ENCODE peak calls at places on chromosomes 2 and 18, in seven cellular contexts. Y is cardiac fibroblast, A is HFF-Myc, V is GM23338, S is foreskin fibroblast, D is fibroblast of mammary gland, K is AG09309. G is an unnamed sample.

GRCh38 chr18:55452123-55452611 is 135.8 kb downstream of the TCF4 start:
- DNase-seq in Y (peak), A (no peak), V (no peak), S (no peak), D (peak), K (no peak), G (peak)

GRCh38 chr2:182522428-182522896 is 95.6 kb upstream of the PDE1A start:
- DNase-seq in Y (no peak), A (no peak), V (no peak), S (peak), D (peak), K (peak), G (no peak)

GRCh38 chr18:35155403-35156117 is 85.3 kb upstream of the ZNF397 start:
- DNase-seq in Y (no peak), A (no peak), V (peak), S (no peak), D (peak), K (no peak), G (no peak)

GRCh38 chr2:112242384-112242783 is 12.5 kb downstream of the ZC3H8 start:
- DNase-seq in Y (no peak), A (no peak), V (no peak), S (no peak), D (no peak), K (no peak), G (no peak)

GRCh38 chr2:47488870-47489584 is 86.1 kb downstream of the MSH2 start:
- DNase-seq in Y (peak), A (peak), V (peak), S (peak), D (peak), K (peak), G (peak)

GRCh38 chr2:43542285-43542933 is 53.4 kb downstream of the THADA start:
- DNase-seq in Y (peak), A (no peak), V (peak), S (peak), D (peak), K (peak), G (no peak)

GRCh38 chr2:113863166-113863565 is 26.7 kb upstream of the ACTR3 start:
- DNase-seq in Y (no peak), A (no peak), V (no peak), S (no peak), D (no peak), K (no peak), G (no peak)

GRCh38 chr18:58303363-58303762 is 259.3 kb downstream of the NEDD4L start:
- DNase-seq in Y (peak), A (no peak), V (no peak), S (no peak), D (no peak), K (no peak), G (no peak)

GRCh38 chr2:85326406-85326945 is 1.3 kb downstream of the TGOLN2 start:
- DNase-seq in Y (peak), A (no peak), V (no peak), S (no peak), D (peak), K (no peak), G (no peak)

GRCh38 chr18:30687501-30687900 is 355.0 kb downstream of the DSC3 start:
- DNase-seq in Y (no peak), A (no peak), V (no peak), S (no peak), D (no peak), K (no peak), G (no peak)

GRCh38 chr2:201761101-201761500 is 19.6 kb downstream of the ALS2 start:
- DNase-seq in Y (no peak), A (no peak), V (no peak), S (no peak), D (no peak), K (no peak), G (no peak)

GRCh38 chr2:233101826-233102225 is 41.7 kb downstream of the INPP5D start:
- DNase-seq in Y (no peak), A (no peak), V (no peak), S (no peak), D (no peak), K (no peak), G (no peak)

GRCh38 chr2:121686218-121686617 is 37.0 kb upstream of the CLASP1 start:
- DNase-seq in Y (no peak), A (no peak), V (no peak), S (no peak), D (no peak), K (no peak), G (no peak)

GRCh38 chr18:48084041-48084757 is 153.7 kb upstream of the SMAD2 start:
- DNase-seq in Y (no peak), A (no peak), V (no peak), S (no peak), D (no peak), K (no peak), G (no peak)

GRCh38 chr2:167017021-167017420 is 128.7 kb downstream of the XIRP2 start:
- DNase-seq in Y (no peak), A (no peak), V (no peak), S (no peak), D (no peak), K (no peak), G (no peak)

GRCh38 chr2:124248366-124248765 is 223.3 kb downstream of the CNTNAP5 start:
- DNase-seq in Y (no peak), A (no peak), V (no peak), S (no peak), D (no peak), K (no peak), G (no peak)

GRCh38 chr2:98313512-98314250 is 32.6 kb upstream of the CNGA3 start:
- DNase-seq in Y (no peak), A (no peak), V (no peak), S (no peak), D (no peak), K (no peak), G (no peak)

GRCh38 chr2:100413586-100413985 is 3.9 kb downstream of the CHST10 start:
- DNase-seq in Y (no peak), A (no peak), V (peak), S (no peak), D (no peak), K (no peak), G (no peak)

GRCh38 chr2:234687718-234688475 is 191.0 kb upstream of the ARL4C start:
- DNase-seq in Y (no peak), A (no peak), V (no peak), S (no peak), D (no peak), K (no peak), G (no peak)
- H3K4me3 ChIP-seq in Y (no peak), A (no peak), V (no peak), S (no peak), D (no peak), K (no peak), G (no peak)

DNA sequence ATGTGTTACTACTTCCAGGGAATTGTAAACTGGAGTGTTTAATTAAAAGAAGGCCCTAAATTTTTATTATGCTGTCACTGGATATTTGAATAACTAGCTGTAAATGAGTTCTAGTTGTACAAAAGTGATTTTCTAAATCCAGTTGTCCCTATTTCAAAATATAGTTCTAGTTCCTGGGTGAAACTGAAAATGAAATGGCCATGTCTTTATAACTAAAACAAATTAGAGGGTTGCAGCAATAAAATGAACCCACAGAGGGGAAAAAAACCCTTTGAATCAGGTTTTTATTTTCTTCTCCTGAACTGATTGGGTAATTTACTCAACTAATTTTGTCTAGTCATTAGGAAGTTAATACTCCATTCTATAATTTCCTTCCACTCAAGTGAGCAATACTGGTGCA is 55.6 kb upstream of the MAP4K3 start:
- DNase-seq in Y (no peak), A (no peak), V (no peak), S (no peak), D (no peak), K (no peak), G (no peak)
- H3K4me3 ChIP-seq in Y (no peak), A (no peak), V (no peak), S (no peak), D (no peak), K (no peak), G (no peak)

DNA sequence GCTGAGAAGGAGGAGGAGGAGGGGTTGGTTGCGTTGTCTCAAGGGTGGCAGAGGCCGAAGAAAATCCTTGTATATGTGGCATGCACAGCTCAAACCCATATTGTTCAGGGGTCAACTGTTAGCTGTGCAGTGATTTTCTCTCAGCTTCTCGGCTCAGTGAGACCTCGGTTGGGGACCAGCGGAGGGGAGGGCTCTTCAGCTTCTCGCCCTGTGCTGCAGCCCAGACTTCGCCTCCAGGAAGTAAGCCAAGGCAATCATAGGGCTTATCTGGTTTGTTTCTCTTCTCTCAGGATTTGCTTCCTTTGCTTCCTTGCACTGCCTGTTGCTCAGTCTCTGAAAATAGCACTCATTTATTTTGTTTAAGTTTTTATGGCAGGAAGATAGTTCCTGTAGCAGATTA is 85.5 kb downstream of the SOWAHC start:
- DNase-seq in Y (no peak), A (no peak), V (peak), S (no peak), D (no peak), K (no peak), G (no peak)
- H3K4me3 ChIP-seq in Y (no peak), A (no peak), V (no peak), S (no peak), D (no peak), K (no peak), G (no peak)

DNA sequence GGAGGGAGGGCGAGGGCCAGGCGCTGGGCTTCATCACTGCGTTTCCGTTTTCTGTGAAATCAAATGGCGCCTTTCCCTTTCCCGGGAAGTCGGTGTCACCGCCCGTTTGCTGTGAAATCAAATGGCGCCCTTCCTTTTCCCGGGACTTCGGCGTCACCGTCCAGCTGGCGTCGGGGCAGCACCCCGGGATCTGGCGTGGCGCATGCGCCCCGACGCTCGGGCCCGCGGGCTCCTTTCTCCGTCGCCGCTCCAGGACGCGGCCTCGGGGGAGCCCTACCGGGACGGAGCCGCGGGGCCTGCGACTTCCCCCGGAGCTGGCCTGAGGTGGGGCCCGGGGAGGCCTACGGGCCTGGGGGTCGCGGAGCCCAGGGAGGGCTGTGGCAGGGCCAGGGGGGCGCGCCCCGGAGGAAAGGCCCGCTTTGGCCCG is at the start of gene FAM228A:
- DNase-seq in Y (no peak), A (no peak), V (peak), S (no peak), D (no peak), K (no peak), G (no peak)
- H3K4me3 ChIP-seq in Y (peak), A (no peak), V (peak), S (peak), D (no peak), K (peak), G (no peak)

DNA sequence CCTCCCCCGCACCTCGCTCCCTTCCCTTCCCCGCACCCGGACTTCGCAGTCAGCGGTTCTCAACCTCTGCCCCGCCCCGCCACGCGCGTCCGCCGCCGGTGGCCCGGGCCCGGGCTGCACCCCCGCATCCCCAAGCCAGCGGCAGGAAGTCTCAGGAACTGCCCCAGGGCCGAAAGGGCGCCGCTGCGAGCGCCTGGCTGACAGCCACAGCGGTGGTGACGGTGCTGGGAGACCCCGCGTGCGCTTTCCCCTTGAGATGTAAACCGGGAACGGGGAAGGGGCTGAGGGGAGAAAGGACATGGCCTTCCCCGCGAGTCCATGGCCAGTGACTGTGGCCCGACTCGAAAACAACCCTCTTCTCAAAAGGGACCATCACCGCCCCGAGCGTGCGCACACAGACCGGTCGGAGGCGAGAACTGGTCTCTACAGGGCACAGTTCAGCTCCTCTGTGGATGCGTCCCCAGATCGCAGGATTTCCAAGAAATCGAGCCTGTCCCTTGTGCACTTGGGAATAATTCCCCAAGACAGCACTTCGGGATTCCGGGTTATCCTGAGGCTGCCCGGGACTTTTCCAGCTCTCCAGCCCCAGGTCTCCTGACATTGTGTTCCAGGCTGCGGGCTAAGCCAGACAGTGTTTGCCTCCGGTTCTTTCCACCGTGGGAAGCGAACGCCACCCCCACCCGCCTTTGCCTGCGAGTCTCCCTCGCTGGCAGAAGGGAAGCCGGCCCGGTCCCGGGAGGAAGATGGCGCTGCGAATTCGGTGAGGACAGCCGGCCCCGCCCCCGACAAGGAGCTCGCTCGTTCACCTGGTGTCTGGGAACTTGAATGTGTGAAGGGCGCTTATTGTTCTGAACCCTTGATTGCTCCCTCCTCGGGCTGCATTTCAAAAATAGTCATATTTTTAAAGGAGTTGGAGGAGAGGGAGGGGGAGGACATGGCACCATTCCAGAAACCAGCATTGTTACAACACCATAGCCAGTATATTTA is 2.7 kb downstream of the LRATD1 start:
- DNase-seq in Y (peak), A (no peak), V (peak), S (peak), D (peak), K (no peak), G (no peak)
- H3K4me3 ChIP-seq in Y (peak), A (peak), V (peak), S (peak), D (peak), K (peak), G (peak)

GRCh38 chr2:33321236-33321731 is 155.2 kb upstream of the RASGRP3 start:
- DNase-seq in Y (peak), A (peak), V (no peak), S (peak), D (peak), K (peak), G (no peak)
- H3K4me3 ChIP-seq in Y (no peak), A (peak), V (no peak), S (peak), D (no peak), K (no peak), G (no peak)

G was measured in skeletal muscle cell.